ENCODE peak calls at places on chromosome 13, in four cellular contexts. D is HTR-8/SVneo; R is activated CD4-positive, alpha-beta T cell treated with anti-CD3 and anti-CD28 coated beads, Interleukin-2, amount 10 ng/mL, durations not matched to agents 7 days and 5 days; L is CD8-positive, alpha-beta T cell. Z is an unnamed sample.

GRCh38 chr13:94157705-94158218 is 321.7 kb downstream of the DCT start:
- DNase-seq in D (no peak), R (no peak), L (no peak), Z (no peak)

GRCh38 chr13:24249586-24249985 is 59.8 kb upstream of the C1QTNF9 start:
- DNase-seq in D (no peak), R (no peak), L (no peak), Z (no peak)

GRCh38 chr13:60887711-60888110 is 490.7 kb downstream of the TDRD3 start:
- DNase-seq in D (no peak), R (no peak), L (no peak), Z (no peak)

GRCh38 chr13:41709511-41709910 is 251.4 kb downstream of the VWA8 start:
- DNase-seq in D (no peak), R (no peak), L (no peak), Z (no peak)

GRCh38 chr13:28655566-28655965 is 3.4 kb upstream of the POMP start:
- DNase-seq in D (no peak), R (no peak), L (no peak), Z (no peak)

GRCh38 chr13:32548837-32549236 is 10.2 kb upstream of the N4BP2L2 start:
- DNase-seq in D (no peak), R (no peak), L (no peak), Z (no peak)

GRCh38 chr13:30125422-30126073 is 181.8 kb downstream of the KATNAL1 start:
- DNase-seq in D (no peak), R (no peak), L (no peak), Z (no peak)

GRCh38 chr13:113152894-113153809 is 5.3 kb upstream of the PROZ start:
- DNase-seq in D (no peak), R (no peak), L (peak), Z (peak)

GRCh38 chr13:76331948-76332712 is 554.1 kb downstream of the KCTD12 start:
- DNase-seq in D (no peak), R (no peak), L (no peak), Z (no peak)

GRCh38 chr13:95535243-95535642 is 17.3 kb upstream of the CLDN10 start:
- DNase-seq in D (peak), R (no peak), L (no peak), Z (no peak)

GRCh38 chr13:112063309-112063626 is 3.7 kb upstream of the SOX1 start:
- DNase-seq in D (no peak), R (no peak), L (no peak), Z (no peak)

GRCh38 chr13:99686944-99687382 is 185.7 kb downstream of the TM9SF2 start:
- DNase-seq in D (no peak), R (no peak), L (no peak), Z (no peak)

GRCh38 chr13:42239644-42240043 is 32.3 kb upstream of the AKAP11 start:
- DNase-seq in D (no peak), R (no peak), L (no peak), Z (no peak)

GRCh38 chr13:27355894-27356293 is 68.5 kb upstream of the GTF3A start:
- DNase-seq in D (no peak), R (no peak), L (no peak), Z (no peak)

GRCh38 chr13:19183676-19184075 is 2.1 kb upstream of the TUBA3C start:
- DNase-seq in D (no peak), R (no peak), L (no peak), Z (no peak)

GRCh38 chr13:107881362-107881761 is 334.0 kb downstream of the LIG4 start:
- DNase-seq in D (no peak), R (no peak), L (no peak), Z (no peak)

Z was measured in immature natural killer cell.